ENCODE peak calls at places on chromosomes 12 and 14, in four cellular contexts. Z is IMR-90, E is K562, C is endothelial cell of umbilical vein. O is an unnamed sample.
A peak's percentile ranks its signal among the peaks of the same experiment; 100 is the strongest.

GRCh38 chr14:81219821-81220487 is 805 bp downstream of the GTF2A1 start:
- DNase-seq in Z (peak; percentile 7), E (peak; percentile 40), C (no peak), O (no peak)

GRCh38 chr12:104578453-104578852 is 121.7 kb downstream of the CHST11 start:
- DNase-seq in Z (peak; percentile 84), E (peak; percentile 28), C (no peak), O (no peak)

GRCh38 chr12:117089463-117089862 is 9.8 kb downstream of the TESC start:
- DNase-seq in Z (no peak), E (no peak), C (no peak), O (no peak)

GRCh38 chr12:71636704-71637115 is 26.9 kb downstream of the ZFC3H1 start:
- DNase-seq in Z (peak; percentile 72), E (peak; percentile 48), C (peak; percentile 66), O (peak; percentile 26)

GRCh38 chr14:34872822-34873590 is 2.2 kb downstream of the BAZ1A start:
- DNase-seq in Z (peak; percentile 69), E (no peak), C (no peak), O (peak; percentile 61)

GRCh38 chr14:22071001-22071400 is 397.4 kb upstream of the OR4E1 start:
- DNase-seq in Z (no peak), E (no peak), C (no peak), O (no peak)

GRCh38 chr14:23095196-23096108 is at the start of gene C14orf119:
- DNase-seq in Z (peak; percentile 99), E (peak; percentile 88), C (peak; percentile 100), O (peak; percentile 90)

GRCh38 chr12:115323223-115323905 is 639.4 kb upstream of the TBX3 start:
- DNase-seq in Z (peak; percentile 86), E (no peak), C (no peak), O (peak; percentile 69)

GRCh38 chr14:22563987-22564386 is 25.0 kb downstream of the DAD1 start:
- DNase-seq in Z (no peak), E (no peak), C (no peak), O (no peak)

GRCh38 chr12:26031814-26032213 is 73.3 kb downstream of the RASSF8 start:
- DNase-seq in Z (peak; percentile 31), E (no peak), C (no peak), O (no peak)

GRCh38 chr12:14959916-14960315 is 1.5 kb downstream of the ARHGDIB start:
- DNase-seq in Z (no peak), E (no peak), C (peak; percentile 24), O (no peak)

GRCh38 chr14:51845811-51846210 is 14.6 kb upstream of the GNG2 start:
- DNase-seq in Z (no peak), E (no peak), C (no peak), O (no peak)

GRCh38 chr12:93397412-93397811 is 19.7 kb downstream of the NUDT4 start:
- DNase-seq in Z (no peak), E (no peak), C (no peak), O (no peak)
- H2AFZ ChIP-seq in Z (no peak overlapping the region), E (no peak overlapping the region), C (no peak overlapping the region), O (no peak overlapping the region)

GRCh38 chr12:47488888-47489287 is 216.9 kb downstream of the RPAP3 start:
- DNase-seq in Z (no peak), E (no peak), C (no peak), O (no peak)

GRCh38 chr12:47491516-47491915 is 214.3 kb downstream of the RPAP3 start:
- DNase-seq in Z (no peak), E (no peak), C (no peak), O (no peak)

GRCh38 chr12:47493801-47494200 is 212.0 kb downstream of the RPAP3 start:
- DNase-seq in Z (no peak), E (no peak), C (no peak), O (no peak)
- H3K9me1 ChIP-seq in Z (no peaks in the 10 kb centered on the region), E (no peaks in the 10 kb centered on the region), C (no peaks in the 10 kb centered on the region), O (no peaks in the 10 kb centered on the region)

DNA sequence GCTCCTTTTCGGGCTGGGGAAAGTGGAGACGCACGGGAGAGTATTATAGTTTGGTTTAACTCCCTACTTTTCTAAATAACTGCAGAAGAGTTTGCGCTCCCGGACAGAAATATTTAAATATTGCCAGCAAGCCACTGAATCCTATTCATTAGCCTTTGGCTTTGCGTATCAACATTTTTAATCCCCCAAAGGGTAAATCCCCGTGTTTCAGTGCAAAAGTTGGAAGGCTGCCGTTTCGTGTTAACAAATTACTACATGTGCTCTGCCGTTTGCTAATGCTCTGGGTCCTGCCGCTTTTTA is 372 bp upstream of the DPF3 start:
- DNase-seq in Z (no peak), E (no peak), C (no peak), O (no peak)
- H2AFZ ChIP-seq in Z (peak overlapping the region; percentile 64), E (peak overlapping the region; percentile 93), C (peak overlapping the region; percentile 93), O (peak overlapping the region; percentile 89)

GRCh38 chr14:103340480-103341212 is 6.6 kb downstream of the EIF5 start:
- DNase-seq in Z (no peak), E (no peak), C (no peak), O (no peak)

GRCh38 chr14:103346286-103346685 is 12.2 kb downstream of the EIF5 start:
- DNase-seq in Z (peak; percentile 40), E (no peak), C (no peak), O (no peak)

GRCh38 chr14:103341250-103342129 is 7.5 kb downstream of the EIF5 start:
- DNase-seq in Z (no peak), E (no peak), C (no peak), O (no peak)

GRCh38 chr14:103343905-103344797 is 10.1 kb downstream of the EIF5 start:
- DNase-seq in Z (no peak), E (no peak), C (no peak), O (no peak)

DNA sequence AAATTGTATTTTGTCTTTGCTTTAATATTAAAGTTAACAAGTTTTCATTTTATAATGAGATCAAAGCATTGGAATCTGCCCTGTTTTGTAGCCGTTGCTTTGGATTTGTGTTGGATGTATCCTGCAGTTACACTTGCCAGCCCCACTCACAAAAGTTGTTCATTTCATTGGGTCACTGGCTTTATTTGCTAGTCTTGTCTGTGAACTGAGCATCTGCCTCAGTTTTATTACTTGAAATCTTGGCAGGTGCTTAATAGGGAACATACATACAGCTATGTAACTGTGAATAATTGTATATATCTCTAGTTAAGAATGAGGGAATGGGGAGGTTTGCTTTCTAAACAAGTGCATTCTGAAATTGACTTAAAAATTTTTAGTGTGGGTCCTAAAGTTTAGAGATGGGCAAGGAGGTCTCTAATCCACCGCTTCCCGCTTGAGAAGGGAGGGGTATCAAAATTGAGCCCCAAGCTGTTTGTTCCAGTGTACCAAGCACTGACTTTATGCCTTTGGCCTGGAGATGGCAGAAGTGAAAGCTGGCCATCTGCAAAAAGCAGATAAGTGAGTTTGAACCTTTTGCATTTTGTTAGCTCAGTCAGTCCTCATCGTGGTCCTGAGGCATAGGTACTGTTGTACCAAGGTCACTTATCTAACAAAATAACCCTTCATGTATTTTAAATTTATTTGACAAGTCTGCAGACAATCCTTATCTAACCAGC is 9.3 kb downstream of the EIF5 start:
- DNase-seq in Z (no peak), E (no peak), C (no peak), O (no peak)
- H3K9me1 ChIP-seq in Z (peaks cover 3% of the 10 kb centered on the region), E (no peaks in the 10 kb centered on the region), C (no peaks in the 10 kb centered on the region), O (no peaks in the 10 kb centered on the region)

GRCh38 chr12:95202691-95203476 is 14.4 kb downstream of the FGD6 start:
- DNase-seq in Z (no peak), E (no peak), C (peak; percentile 65), O (no peak)
- H2AFZ ChIP-seq in Z (no peak overlapping the region), E (peak overlapping the region; percentile 71), C (no peak overlapping the region), O (no peak overlapping the region)

GRCh38 chr12:109493938-109494337 is 16.5 kb downstream of the UBE3B start:
- DNase-seq in Z (no peak), E (no peak), C (no peak), O (no peak)
- H3K9me1 ChIP-seq in Z (no peaks in the 10 kb centered on the region), E (no peaks in the 10 kb centered on the region), C (no peaks in the 10 kb centered on the region), O (no peaks in the 10 kb centered on the region)

GRCh38 chr12:131315601-131316000 is 361.9 kb downstream of the ADGRD1 start:
- DNase-seq in Z (no peak), E (no peak), C (no peak), O (no peak)
- H2AFZ ChIP-seq in Z (no peak overlapping the region), E (no peak overlapping the region), C (no peak overlapping the region), O (no peak overlapping the region)